ENCODE peak calls at places on chromosomes 2 and 18, in ten cellular contexts. W is breast epithelium; Z is body of pancreas; D is upper lobe of left lung; N is stomach; O is Peyer's patch; Y is CD4-positive, alpha-beta T cell; I is uterus; V is fibroblast of lung; S is CD8-positive, alpha-beta T cell. F is an unnamed sample. For H3K9me3, the result is how much of the 10 kb centered on the place peaks cover.

GRCh38 chr2:117982376-117983033 is 31.4 kb downstream of the CCDC93 start:
- DNase-seq in I (no peak), S (no peak), Z (no peak), V (no peak), Y (no peak), D (no peak), O (no peak), W (no peak), N (no peak), F (no peak)

GRCh38 chr2:8152392-8153257 is 529.2 kb upstream of the ID2 start:
- DNase-seq in S (no peak), V (no peak), O (no peak), N (no peak), W (no peak), Y (no peak), I (no peak), Z (no peak), D (no peak), F (no peak)

GRCh38 chr18:70296289-70296688 is 7.4 kb downstream of the SOCS6 start:
- DNase-seq in Y (no peak), S (no peak), I (no peak), W (no peak), N (no peak), D (no peak), V (peak), Z (peak), O (no peak), F (no peak)

GRCh38 chr2:33924770-33925169 is 325.7 kb upstream of the FAM98A start:
- DNase-seq in S (no peak), Z (no peak), V (no peak), W (no peak), O (no peak), D (no peak), N (no peak), Y (no peak), I (no peak), F (no peak)

GRCh38 chr18:8998481-8999217 is 103.8 kb upstream of the NDUFV2 start:
- DNase-seq in I (no peak), W (no peak), Z (no peak), N (no peak), V (peak), S (no peak), O (no peak), Y (no peak), D (no peak), F (no peak)

GRCh38 chr2:28452534-28453081 is 43.3 kb upstream of the PLB1 start:
- DNase-seq in O (peak), N (peak), W (no peak), I (peak), D (peak), Z (peak), V (peak), S (peak), Y (peak), F (peak)

GRCh38 chr2:61193670-61194561 is 31.9 kb downstream of the C2orf74 start:
- DNase-seq in V (no peak), O (no peak), W (no peak), N (no peak), D (no peak), I (no peak), Y (no peak), S (no peak), Z (no peak), F (no peak)

GRCh38 chr2:196201229-196201998 is 30.0 kb upstream of the STK17B start:
- DNase-seq in S (no peak), N (no peak), W (no peak), D (no peak), O (no peak), Z (no peak), V (no peak), I (no peak), Y (no peak), F (no peak)

GRCh38 chr2:168565112-168565511 is 109.0 kb downstream of the CERS6 start:
- DNase-seq in N (no peak), D (no peak), O (no peak), S (no peak), W (no peak), V (peak), Z (no peak), I (peak), Y (no peak), F (no peak)

GRCh38 chr18:31683968-31684278 is 458 bp downstream of the B4GALT6 start:
- DNase-seq in W (no peak), S (no peak), N (no peak), Y (no peak), I (no peak), Z (no peak), O (no peak), V (no peak), D (no peak), F (no peak)

GRCh38 chr2:66389651-66390131 is 45.2 kb upstream of the MEIS1 start:
- DNase-seq in Z (no peak), N (no peak), I (peak), O (no peak), S (no peak), W (no peak), Y (no peak), V (peak), D (peak), F (no peak)

GRCh38 chr2:66387374-66387773 is 47.6 kb upstream of the MEIS1 start:
- DNase-seq in O (no peak), D (no peak), W (no peak), S (no peak), Z (no peak), I (no peak), N (no peak), V (no peak), Y (no peak), F (no peak)

GRCh38 chr2:66390152-66390551 is 44.8 kb upstream of the MEIS1 start:
- DNase-seq in D (no peak), N (no peak), Y (no peak), W (no peak), I (no peak), V (no peak), S (no peak), Z (no peak), O (no peak), F (no peak)

DNA sequence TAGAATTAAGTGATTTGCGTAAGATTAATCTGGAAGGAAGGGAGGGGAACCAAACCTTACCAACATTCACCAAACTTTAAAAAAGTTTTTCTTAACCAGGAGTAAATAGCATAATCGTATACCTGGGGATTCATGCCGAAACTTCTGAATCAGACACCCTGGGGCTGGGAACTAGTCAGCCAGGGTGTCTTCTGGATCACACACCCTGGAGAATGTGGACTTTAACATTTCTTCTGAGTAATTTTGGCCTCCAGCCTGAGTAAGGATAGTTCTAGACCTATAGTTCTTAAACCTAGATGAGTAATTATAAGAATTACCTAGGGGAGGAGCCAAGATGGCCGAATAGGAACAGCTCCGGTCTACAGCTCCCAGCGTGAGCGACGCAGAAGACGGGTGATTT is 44.1 kb upstream of the MEIS1 start:
- DNase-seq in V (no peak), D (no peak), N (no peak), I (no peak), W (no peak), S (no peak), Z (no peak), O (no peak), Y (no peak), F (no peak)
- H3K27ac ChIP-seq in V (no peak), D (no peak), N (no peak), I (no peak), W (no peak), S (no peak), Z (no peak), O (no peak), Y (no peak), F (no peak)

DNA sequence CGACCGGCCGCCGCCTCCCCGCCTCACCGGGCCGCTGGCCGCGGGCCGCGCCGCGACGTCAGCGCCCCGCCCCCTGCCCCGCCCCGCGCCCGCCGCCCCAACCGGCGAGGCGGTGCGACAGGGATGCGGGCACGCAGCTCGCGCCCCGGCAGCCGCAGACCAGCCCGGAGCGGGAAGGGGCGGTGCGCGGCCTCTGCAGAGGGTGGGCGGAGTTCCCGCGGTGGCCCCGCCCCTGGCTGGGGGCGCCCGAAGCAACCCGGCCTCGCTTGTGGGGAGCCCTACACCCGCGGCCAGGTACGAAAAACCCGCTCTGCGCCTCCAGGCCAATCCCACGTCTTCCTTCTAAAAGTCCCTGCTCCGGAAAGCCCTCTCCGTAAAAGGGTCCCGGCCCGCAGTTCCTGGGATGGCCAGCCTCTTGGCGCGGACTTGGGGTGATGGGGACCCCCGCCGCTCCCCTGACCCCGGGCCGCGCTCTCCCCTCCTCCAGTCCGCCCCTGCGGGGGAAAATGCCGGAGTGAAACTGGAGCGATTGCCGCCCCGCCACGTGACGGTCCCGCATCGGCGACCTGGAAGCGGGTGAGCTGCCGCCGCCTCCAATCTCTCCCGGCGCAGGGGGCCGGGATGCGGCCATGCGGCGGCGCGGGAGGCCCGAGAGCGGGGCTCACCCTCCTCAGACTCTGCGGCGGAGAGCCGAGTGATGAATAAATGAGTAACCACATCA is at the start of gene RAB11FIP5:
- DNase-seq in N (peak), Y (peak), O (peak), D (peak), I (peak), S (peak), W (peak), V (peak), Z (peak), F (peak)
- TF ChIP-seq CTCF in N (no peak), Y (no peak), O (no peak), D (no peak), I (peak), S (no peak), W (no peak), V (no peak), Z (no peak), F (no peak)

GRCh38 chr18:14936313-14936712 is 188.3 kb downstream of the ANKRD30B start:
- DNase-seq in V (no peak), N (no peak), W (no peak), I (no peak), D (no peak), Y (no peak), Z (no peak), O (peak), S (no peak), F (no peak)

GRCh38 chr18:14933049-14933851 is 185.3 kb downstream of the ANKRD30B start:
- DNase-seq in O (no peak), Y (no peak), I (no peak), S (no peak), W (no peak), V (no peak), Z (no peak), D (no peak), N (no peak), F (no peak)

GRCh38 chr18:14937271-14937670 is 189.3 kb downstream of the ANKRD30B start:
- DNase-seq in V (no peak), I (no peak), N (no peak), W (no peak), D (no peak), Y (no peak), O (no peak), S (no peak), Z (no peak), F (no peak)

GRCh38 chr18:14939141-14939540 is 191.2 kb downstream of the ANKRD30B start:
- DNase-seq in W (no peak), Z (no peak), I (no peak), V (no peak), S (no peak), D (no peak), N (no peak), Y (no peak), O (no peak), F (no peak)

GRCh38 chr18:14935210-14935609 is 187.2 kb downstream of the ANKRD30B start:
- DNase-seq in D (no peak), S (no peak), I (no peak), W (no peak), N (no peak), Z (no peak), V (no peak), Y (no peak), O (no peak), F (no peak)
- H3K9me3 ChIP-seq in D (under half), S (under half), I (under half), W (under half), N (under half), Z (under half), V (under half), Y (under half), O (under half), F (under half)

GRCh38 chr2:231370429-231370748 is 25.1 kb upstream of the B3GNT7 start:
- DNase-seq in V (no peak), W (no peak), Z (no peak), S (no peak), N (no peak), I (no peak), D (no peak), O (no peak), Y (no peak), F (no peak)

GRCh38 chr2:231364961-231365810 is 30.3 kb upstream of the B3GNT7 start:
- DNase-seq in N (no peak), O (peak), S (no peak), W (no peak), Z (no peak), V (peak), D (no peak), I (no peak), Y (no peak), F (no peak)

GRCh38 chr2:231369580-231370428 is 25.7 kb upstream of the B3GNT7 start:
- DNase-seq in S (no peak), I (no peak), O (no peak), N (no peak), Y (no peak), D (no peak), W (no peak), Z (no peak), V (no peak), F (no peak)

GRCh38 chr2:231364061-231364460 is 31.4 kb upstream of the B3GNT7 start:
- DNase-seq in W (no peak), Z (no peak), S (no peak), I (no peak), D (no peak), V (no peak), Y (no peak), N (no peak), O (peak), F (no peak)

DNA sequence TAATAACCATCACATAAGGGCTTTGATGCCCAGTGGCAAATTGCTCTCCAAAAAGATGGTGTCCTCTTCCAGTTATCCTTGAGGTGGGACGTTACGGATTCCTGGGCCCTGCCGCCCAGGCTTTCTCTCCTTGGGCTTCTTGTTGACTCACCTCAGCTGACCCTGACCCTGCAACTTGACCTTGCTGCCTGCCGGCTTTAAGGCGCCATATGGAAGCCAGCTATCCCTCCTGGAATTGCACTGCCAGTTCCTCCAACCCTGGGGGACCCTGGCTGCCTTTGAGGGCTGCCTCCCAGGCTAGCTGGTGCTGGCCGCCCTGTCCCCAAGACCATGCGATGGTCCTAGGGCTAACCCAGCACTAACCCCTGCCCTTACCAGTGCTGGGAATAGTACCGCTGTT is 28.3 kb upstream of the B3GNT7 start:
- DNase-seq in O (no peak), N (no peak), W (no peak), S (no peak), D (no peak), V (no peak), I (no peak), Z (no peak), Y (no peak), F (no peak)
- H3K27ac ChIP-seq in O (no peak), N (no peak), W (no peak), S (no peak), D (no peak), V (no peak), I (no peak), Z (no peak), Y (no peak), F (no peak)

GRCh38 chr2:120436885-120437603 is 91.1 kb downstream of the INHBB start:
- DNase-seq in N (peak), S (no peak), W (no peak), Z (peak), Y (no peak), V (peak), O (no peak), I (no peak), D (no peak), F (peak)
- TF ChIP-seq CTCF in N (no peak), S (no peak), W (peak), Z (peak), Y (peak), V (peak), O (no peak), I (no peak), D (peak), F (peak)

GRCh38 chr18:55879331-55879730 is 291.3 kb upstream of the TCF4 start:
- DNase-seq in Z (no peak), O (no peak), N (no peak), V (peak), D (no peak), I (no peak), Y (no peak), W (no peak), S (no peak), F (no peak)
- H3K9me3 ChIP-seq in Z (under half), O (under half), N (under half), V (under half), D (under half), I (under half), Y (under half), W (under half), S (under half), F (under half)

GRCh38 chr18:21830533-21830932 is 89.9 kb downstream of the MIB1 start:
- DNase-seq in W (no peak), N (no peak), V (no peak), S (no peak), Z (no peak), O (no peak), Y (no peak), I (no peak), D (no peak), F (no peak)

GRCh38 chr18:21831413-21831831 is 90.8 kb downstream of the MIB1 start:
- DNase-seq in Z (no peak), V (no peak), I (peak), W (no peak), O (no peak), S (no peak), D (no peak), N (no peak), Y (no peak), F (peak)

GRCh38 chr18:21833619-21834300 is 93.2 kb downstream of the MIB1 start:
- DNase-seq in N (no peak), W (no peak), I (no peak), Z (no peak), V (no peak), D (no peak), O (no peak), Y (no peak), S (no peak), F (no peak)

DNA sequence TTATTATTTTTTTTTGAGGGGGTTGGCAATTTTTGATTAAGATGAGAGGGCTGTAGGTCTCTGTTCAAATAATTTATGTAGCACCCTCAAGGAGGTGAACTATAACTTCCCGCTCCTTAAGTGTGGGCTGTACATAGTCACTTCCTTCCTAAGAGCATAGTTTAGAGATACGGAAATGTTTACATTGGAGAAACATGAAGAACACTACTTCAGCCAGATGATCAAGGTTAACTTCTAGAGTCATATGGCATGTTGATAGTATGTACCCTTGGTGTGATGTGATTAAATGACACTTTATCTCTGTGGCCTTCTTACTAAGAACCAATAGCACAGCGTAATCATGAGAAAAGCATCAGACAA is 93.7 kb downstream of the MIB1 start:
- DNase-seq in D (no peak), Y (no peak), W (no peak), V (no peak), N (no peak), Z (no peak), I (no peak), S (no peak), O (no peak), F (no peak)
- H3K27ac ChIP-seq in D (no peak), Y (no peak), W (no peak), V (no peak), N (no peak), Z (no peak), I (no peak), S (no peak), O (no peak), F (peak)